ENCODE peak calls at places on chromosomes 6 and 20, in ten cellular contexts. G, R, A, Z, T, M, N, B, I and S are unnamed samples.

GRCh38 chr20:50580842-50581544 is 70.8 kb downstream of the PTPN1 start:
- DNase-seq in T (no peak), M (no peak), B (no peak), R (no peak), A (no peak), N (no peak), I (no peak), Z (no peak), G (no peak), S (no peak)

GRCh38 chr6:20680697-20681165 is 146.5 kb downstream of the CDKAL1 start:
- DNase-seq in Z (no peak), A (no peak), R (no peak), B (no peak), T (no peak), I (no peak), N (no peak), G (peak; percentile 53), M (no peak), S (no peak)

GRCh38 chr6:14059791-14060436 is 57.7 kb upstream of the CD83 start:
- DNase-seq in A (no peak), G (no peak), Z (no peak), I (no peak), B (no peak), T (peak; percentile 44), N (no peak), R (peak; percentile 69), M (no peak), S (peak; percentile 77)

GRCh38 chr6:89500486-89501020 is 67.6 kb downstream of the ANKRD6 start:
- DNase-seq in B (no peak), M (peak; percentile 44), Z (no peak), T (no peak), R (no peak), N (no peak), I (no peak), G (no peak), A (no peak), S (peak; percentile 56)

GRCh38 chr6:11692451-11693376 is 85.9 kb downstream of the ADTRP start:
- DNase-seq in Z (no peak), B (no peak), A (no peak), T (no peak), M (no peak), N (no peak), R (no peak), I (no peak), G (no peak), S (no peak)

GRCh38 chr6:37942606-37943376 is 123.3 kb downstream of the ZFAND3 start:
- DNase-seq in Z (no peak), M (no peak), G (no peak), N (no peak), I (no peak), A (no peak), B (no peak), T (no peak), R (no peak), S (no peak)

GRCh38 chr6:36444470-36444869 is 1.7 kb downstream of the KCTD20 start:
- DNase-seq in G (peak; percentile 97), A (no peak), I (no peak), M (no peak), B (no peak), N (no peak), R (no peak), T (no peak), Z (no peak), S (no peak)

GRCh38 chr6:131348572-131348971 is 213.3 kb downstream of the AKAP7 start:
- DNase-seq in T (no peak), I (no peak), Z (no peak), R (no peak), M (no peak), G (no peak), B (no peak), A (no peak), N (no peak), S (no peak)

GRCh38 chr6:26175428-26176181 is 88.4 kb downstream of the HFE start:
- DNase-seq in R (peak; percentile 45), Z (peak; percentile 10), G (peak; percentile 82), A (peak; percentile 44), N (no peak), B (no peak), I (peak; percentile 83), T (peak; percentile 64), M (peak; percentile 88), S (peak; percentile 27)

GRCh38 chr6:39804666-39805065 is 12.5 kb downstream of the DAAM2 start:
- DNase-seq in M (no peak), G (peak; percentile 56), R (no peak), T (peak; percentile 72), Z (no peak), B (no peak), N (no peak), I (no peak), A (no peak), S (no peak)

GRCh38 chr20:58150772-58151171 is 77.7 kb downstream of the ANKRD60 start:
- DNase-seq in N (no peak), G (no peak), I (peak; percentile 95), B (no peak), M (no peak), R (no peak), A (no peak), Z (no peak), T (no peak), S (peak; percentile 26)

GRCh38 chr6:113364781-113365545 is 492.2 kb upstream of the MARCKS start:
- DNase-seq in I (no peak), M (peak; percentile 26), A (no peak), N (no peak), B (no peak), R (no peak), Z (no peak), G (no peak), T (peak; percentile 64), S (no peak)

GRCh38 chr20:33460711-33461110 is 17.1 kb upstream of the SNTA1 start:
- DNase-seq in I (no peak), Z (no peak), B (no peak), M (no peak), G (no peak), T (no peak), R (no peak), A (no peak), N (no peak), S (no peak)

GRCh38 chr6:3334579-3334978 is 75.8 kb downstream of the PSMG4 start:
- DNase-seq in A (no peak), T (no peak), B (no peak), Z (no peak), I (no peak), G (no peak), N (no peak), R (no peak), M (no peak), S (peak; percentile 72)

GRCh38 chr6:80332013-80332412 is 225.5 kb downstream of the BCKDHB start:
- DNase-seq in R (no peak), N (no peak), Z (no peak), A (no peak), T (no peak), M (no peak), G (no peak), I (no peak), B (no peak), S (peak; percentile 78)

GRCh38 chr6:121112358-121112757 is 221.9 kb downstream of the TBC1D32 start:
- DNase-seq in T (no peak), I (no peak), N (no peak), Z (no peak), G (no peak), R (no peak), B (no peak), A (no peak), M (no peak), S (no peak)

GRCh38 chr20:63544958-63545516 is 2.5 kb downstream of the SRMS start:
- DNase-seq in G (no peak), M (no peak), R (no peak), T (peak; percentile 69), I (no peak), B (no peak), A (no peak), N (no peak), Z (no peak), S (no peak)

GRCh38 chr20:39036011-39036410 is 73.9 kb downstream of the DHX35 start:
- DNase-seq in A (no peak), Z (no peak), I (no peak), R (no peak), B (no peak), M (no peak), G (no peak), N (no peak), T (no peak), S (no peak)

GRCh38 chr6:28105286-28105685 is 19.1 kb upstream of the ZSCAN16 start:
- DNase-seq in B (no peak), G (peak; percentile 26), I (peak; percentile 34), N (no peak), M (peak; percentile 11), T (peak; percentile 14), Z (no peak), R (no peak), A (peak; percentile 26), S (no peak)

GRCh38 chr20:461254-462198 is 807 bp downstream of the TBC1D20 start:
- DNase-seq in N (no peak), B (no peak), T (peak; percentile 58), I (peak; percentile 66), G (peak; percentile 57), Z (peak; percentile 38), A (peak; percentile 50), R (peak; percentile 60), M (peak; percentile 62), S (no peak)

GRCh38 chr20:47484303-47484702 is 17.4 kb upstream of the NCOA3 start:
- DNase-seq in B (no peak), G (no peak), M (no peak), N (no peak), I (no peak), Z (no peak), A (no peak), T (no peak), R (no peak), S (no peak)

GRCh38 chr6:34115396-34116314 is 30.2 kb downstream of the GRM4 start:
- DNase-seq in G (peak; percentile 31), M (peak; percentile 30), R (no peak), I (peak; percentile 83), T (peak; percentile 36), Z (no peak), B (no peak), N (no peak), A (peak; percentile 69), S (no peak)